ENCODE peak calls at places on chromosomes 7 and 10, in six cellular contexts. B, C, Q, J, Z and O are unnamed samples.

GRCh38 chr7:77532247-77532646 is 4.8 kb upstream of the PTPN12 start:
- DNase-seq in B (no peak), C (no peak), Q (peak), J (no peak), Z (no peak), O (no peak)

GRCh38 chr7:39924122-39924521 is 25.9 kb upstream of the CDK13 start:
- DNase-seq in B (no peak), C (no peak), Q (no peak), J (no peak), Z (no peak), O (no peak)

GRCh38 chr7:6385909-6386560 is 61.7 kb downstream of the DAGLB start:
- DNase-seq in B (no peak), C (no peak), Q (no peak), J (no peak), Z (no peak), O (no peak)

GRCh38 chr7:100017300-100017699 is 1.9 kb downstream of the ZKSCAN1 start:
- DNase-seq in B (no peak), C (no peak), Q (peak), J (no peak), Z (no peak), O (no peak)

GRCh38 chr10:76072384-76072783 is 641.0 kb downstream of the LRMDA start:
- DNase-seq in B (no peak), C (no peak), Q (no peak), J (no peak), Z (no peak), O (no peak)

GRCh38 chr7:15308831-15309230 is 253.0 kb downstream of the AGMO start:
- DNase-seq in B (no peak), C (no peak), Q (no peak), J (no peak), Z (no peak), O (no peak)

GRCh38 chr10:31745612-31746376 is 182.8 kb downstream of the ARHGAP12 start:
- DNase-seq in B (no peak), C (no peak), Q (peak), J (no peak), Z (no peak), O (no peak)

GRCh38 chr7:43735802-43736603 is 6.7 kb upstream of the COA1 start:
- DNase-seq in B (peak), C (no peak), Q (peak), J (no peak), Z (no peak), O (no peak)

GRCh38 chr7:1110358-1110757 is 22.4 kb downstream of the GPER1 start:
- DNase-seq in B (no peak), C (no peak), Q (no peak), J (no peak), Z (no peak), O (no peak)

GRCh38 chr7:16758634-16759602 is 5.4 kb downstream of the TSPAN13 start:
- DNase-seq in B (no peak), C (no peak), Q (no peak), J (no peak), Z (no peak), O (no peak)

GRCh38 chr7:121437470-121437869 is 41.4 kb upstream of the FAM3C start:
- DNase-seq in B (no peak), C (no peak), Q (no peak), J (no peak), Z (no peak), O (no peak)

GRCh38 chr10:79375321-79376077 is 28.2 kb downstream of the PPIF start:
- DNase-seq in B (no peak), C (no peak), Q (peak), J (peak), Z (no peak), O (no peak)

GRCh38 chr10:2985729-2986232 is 81.6 kb upstream of the PFKP start:
- DNase-seq in B (no peak), C (no peak), Q (no peak), J (no peak), Z (peak), O (no peak)

GRCh38 chr10:77710759-77711682 is 73.4 kb upstream of the KCNMA1 start:
- DNase-seq in B (no peak), C (peak), Q (peak), J (peak), Z (peak), O (peak)

GRCh38 chr7:67589178-67589577 is 592.5 kb downstream of the TYW1 start:
- DNase-seq in B (no peak), C (no peak), Q (no peak), J (no peak), Z (no peak), O (no peak)

GRCh38 chr10:12605580-12606405 is 256.4 kb downstream of the CAMK1D start:
- DNase-seq in B (no peak), C (peak), Q (peak), J (no peak), Z (no peak), O (peak)

GRCh38 chr7:126700807-126701604 is 551.7 kb downstream of the GRM8 start:
- DNase-seq in B (peak), C (no peak), Q (peak), J (peak), Z (peak), O (peak)

GRCh38 chr7:150428671-150429451 is 21.6 kb upstream of the GIMAP8 start:
- DNase-seq in B (peak), C (no peak), Q (no peak), J (no peak), Z (no peak), O (no peak)

GRCh38 chr10:62052276-62052675 is 150.8 kb downstream of the ARID5B start:
- DNase-seq in B (no peak), C (no peak), Q (no peak), J (no peak), Z (no peak), O (no peak)

GRCh38 chr10:122054046-122055025 is 65.4 kb downstream of the TACC2 start:
- DNase-seq in B (no peak), C (no peak), Q (peak), J (peak), Z (no peak), O (no peak)

GRCh38 chr10:21364196-21365114 is 161.0 kb downstream of the SKIDA1 start:
- DNase-seq in B (no peak), C (no peak), Q (peak), J (no peak), Z (peak), O (no peak)

GRCh38 chr7:20019757-20020432 is 197.3 kb downstream of the MACC1 start:
- DNase-seq in B (peak), C (no peak), Q (no peak), J (no peak), Z (peak), O (no peak)

GRCh38 chr7:3844545-3845151 is 543.6 kb downstream of the SDK1 start:
- DNase-seq in B (no peak), C (no peak), Q (no peak), J (no peak), Z (no peak), O (no peak)

GRCh38 chr10:12708921-12709320 is 292.6 kb downstream of the CCDC3 start:
- DNase-seq in B (no peak), C (no peak), Q (no peak), J (no peak), Z (no peak), O (no peak)

GRCh38 chr7:3495530-3495929 is 194.5 kb downstream of the SDK1 start:
- DNase-seq in B (no peak), C (no peak), Q (no peak), J (no peak), Z (no peak), O (no peak)

GRCh38 chr10:20085115-20085514 is 268.9 kb downstream of the PLXDC2 start:
- DNase-seq in B (no peak), C (no peak), Q (no peak), J (no peak), Z (no peak), O (no peak)

GRCh38 chr10:71963756-71964668 is at the start of gene CHST3:
- DNase-seq in B (no peak), C (peak), Q (no peak), J (no peak), Z (no peak), O (no peak)

GRCh38 chr7:55527314-55527713 is 45.0 kb downstream of the VOPP1 start:
- DNase-seq in B (no peak), C (no peak), Q (no peak), J (no peak), Z (no peak), O (no peak)

GRCh38 chr10:32937824-32938482 is 20.1 kb downstream of the ITGB1 start:
- DNase-seq in B (no peak), C (no peak), Q (peak), J (no peak), Z (no peak), O (no peak)

GRCh38 chr7:155412416-155413253 is 45.3 kb upstream of the EN2 start:
- DNase-seq in B (no peak), C (peak), Q (peak), J (peak), Z (no peak), O (peak)

GRCh38 chr10:124392651-124393342 is 25.9 kb downstream of the OAT start:
- DNase-seq in B (no peak), C (no peak), Q (no peak), J (no peak), Z (no peak), O (no peak)

GRCh38 chr10:5418584-5418983 is 6.2 kb downstream of the NET1 start:
- DNase-seq in B (no peak), C (no peak), Q (no peak), J (no peak), Z (no peak), O (no peak)

GRCh38 chr10:103592186-103593021 is 98.9 kb downstream of the NEURL1 start:
- DNase-seq in B (no peak), C (peak), Q (peak), J (peak), Z (peak), O (peak)
- TF ChIP-seq POLR2AphosphoS5 in B (no peak), C (no peak), Q (no peak), J (no peak), Z (no peak), O (no peak)

GRCh38 chr10:110326351-110327032 is 21.8 kb upstream of the SMNDC1 start:
- DNase-seq in B (peak), C (no peak), Q (no peak), J (no peak), Z (no peak), O (no peak)
- TF ChIP-seq POLR2A in B (no peak), C (no peak), Q (no peak), J (no peak), Z (no peak), O (no peak)

GRCh38 chr10:68086011-68086410 is 10.9 kb upstream of the HERC4 start:
- DNase-seq in B (no peak), C (no peak), Q (no peak), J (no peak), Z (no peak), O (no peak)

GRCh38 chr10:68088744-68089143 is 13.7 kb upstream of the HERC4 start:
- DNase-seq in B (no peak), C (no peak), Q (no peak), J (no peak), Z (no peak), O (no peak)

GRCh38 chr10:68088030-68088396 is 12.9 kb upstream of the HERC4 start:
- DNase-seq in B (no peak), C (no peak), Q (no peak), J (no peak), Z (no peak), O (no peak)

GRCh38 chr10:68087338-68088029 is 12.4 kb upstream of the HERC4 start:
- DNase-seq in B (no peak), C (no peak), Q (no peak), J (no peak), Z (no peak), O (no peak)

GRCh38 chr10:68086910-68087309 is 11.8 kb upstream of the HERC4 start:
- DNase-seq in B (no peak), C (no peak), Q (no peak), J (no peak), Z (no peak), O (no peak)
- TF ChIP-seq TAF1 in B (no peak), C (no peak), Q (no peak), J (no peak), Z (no peak), O (no peak)

GRCh38 chr7:98227939-98228338 is 16.7 kb downstream of the BHLHA15 start:
- DNase-seq in B (no peak), C (no peak), Q (peak), J (peak), Z (no peak), O (no peak)

GRCh38 chr7:98223351-98223897 is 12.2 kb downstream of the BHLHA15 start:
- DNase-seq in B (no peak), C (no peak), Q (no peak), J (no peak), Z (no peak), O (no peak)

GRCh38 chr7:98223898-98224700 is 12.9 kb downstream of the BHLHA15 start:
- DNase-seq in B (no peak), C (no peak), Q (no peak), J (no peak), Z (no peak), O (no peak)

GRCh38 chr7:98224701-98225181 is 13.5 kb downstream of the BHLHA15 start:
- DNase-seq in B (no peak), C (no peak), Q (no peak), J (no peak), Z (no peak), O (no peak)

GRCh38 chr7:98225913-98226614 is 14.8 kb downstream of the BHLHA15 start:
- DNase-seq in B (no peak), C (no peak), Q (peak), J (peak), Z (no peak), O (no peak)
- TF ChIP-seq POLR2AphosphoS5 in B (no peak), C (no peak), Q (no peak), J (no peak), Z (no peak), O (no peak)

DNA sequence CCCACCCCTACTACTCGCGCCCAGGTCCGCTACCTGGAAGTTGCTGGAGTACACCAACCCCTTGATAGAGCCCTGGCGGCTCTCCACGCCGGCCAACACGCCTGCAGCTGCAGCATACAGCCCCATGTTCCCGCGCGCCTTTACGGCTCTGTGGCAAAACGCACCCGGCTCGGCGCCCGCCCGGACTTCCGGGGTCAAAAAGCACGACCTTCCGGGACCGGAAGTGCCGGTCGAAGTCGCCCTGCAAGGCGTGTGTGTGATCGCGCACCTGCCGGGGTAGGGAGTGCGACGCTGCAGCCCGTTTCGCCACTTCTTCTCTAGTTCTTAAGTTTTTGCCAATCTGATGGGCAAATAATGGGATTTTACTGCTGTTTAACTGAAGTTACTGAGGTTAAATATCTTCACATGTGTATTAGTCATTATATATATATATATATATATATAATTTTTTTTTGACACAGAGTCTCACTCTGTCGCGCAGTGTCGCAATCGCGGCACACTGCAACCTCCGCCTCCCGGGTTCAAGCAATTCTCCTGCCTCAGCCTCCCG is at the start of gene NSUN5:
- DNase-seq in B (peak), C (peak), Q (peak), J (peak), Z (peak), O (peak)
- TF ChIP-seq POLR2A in B (peak), C (peak), Q (peak), J (peak), Z (peak), O (peak)

GRCh38 chr7:157485961-157486510 is 149.2 kb downstream of the DNAJB6 start:
- DNase-seq in B (no peak), C (no peak), Q (no peak), J (no peak), Z (no peak), O (no peak)
- TF ChIP-seq TAF1 in B (no peak), C (no peak), Q (no peak), J (no peak), Z (no peak), O (no peak)

DNA sequence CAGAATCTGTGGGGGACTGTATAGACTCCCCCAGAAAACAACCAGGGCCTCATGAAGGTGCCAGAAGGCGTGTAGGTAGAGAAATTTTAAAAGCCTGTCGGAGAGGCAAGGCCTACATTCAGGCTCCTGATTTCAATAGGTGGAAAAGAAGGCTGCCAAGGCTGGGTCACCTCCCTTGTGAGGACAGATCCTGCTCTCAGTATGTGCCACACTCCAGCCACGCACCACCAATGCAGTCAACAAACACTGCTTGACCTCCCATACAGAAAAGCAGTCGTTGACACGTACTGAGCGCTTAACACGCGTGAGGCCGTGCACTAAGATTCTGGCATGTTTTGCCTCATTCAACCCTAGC is 1.1 kb upstream of the NKX2-3 start:
- DNase-seq in B (no peak), C (no peak), Q (no peak), J (no peak), Z (no peak), O (no peak)
- TF ChIP-seq POLR2AphosphoS5 in B (no peak), C (no peak), Q (no peak), J (no peak), Z (no peak), O (no peak)

GRCh38 chr10:131149586-131149985 is 161.9 kb downstream of the TCERG1L start:
- DNase-seq in B (no peak), C (no peak), Q (no peak), J (no peak), Z (no peak), O (no peak)
- TF ChIP-seq POLR2A in B (no peak), C (no peak), Q (no peak), J (no peak), Z (no peak), O (no peak)